ENCODE peak calls at places on chromosome 11, in four cellular contexts. T is K562, J is A549, U is GM12878. H is an unnamed sample.

GRCh38 chr11:206516-207212 is 535 bp downstream of the BET1L start:
- DNase-seq in T (peak), J (no peak), U (no peak), H (no peak)

GRCh38 chr11:79427126-79427525 is 13.7 kb downstream of the TENM4 start:
- DNase-seq in T (no peak), J (no peak), U (no peak), H (no peak)

GRCh38 chr11:74820763-74821162 is 72.1 kb downstream of the RNF169 start:
- DNase-seq in T (no peak), J (peak), U (no peak), H (peak)

GRCh38 chr11:84626256-84626655 is 1000.9 kb downstream of the DLG2 start:
- DNase-seq in T (no peak), J (no peak), U (no peak), H (no peak)

GRCh38 chr11:59918987-59919589 is 19.1 kb upstream of the OOSP1 start:
- DNase-seq in T (peak), J (peak), U (no peak), H (peak)

GRCh38 chr11:76719686-76720085 is 49.1 kb upstream of the LRRC32 start:
- DNase-seq in T (no peak), J (no peak), U (no peak), H (no peak)

GRCh38 chr11:117421041-117421440 is 93.4 kb downstream of the CEP164 start:
- DNase-seq in T (no peak), J (no peak), U (no peak), H (no peak)

GRCh38 chr11:48064306-48064705 is 83.9 kb downstream of the PTPRJ start:
- DNase-seq in T (no peak), J (no peak), U (no peak), H (no peak)

GRCh38 chr11:5989203-5989602 is 2.4 kb upstream of the OR52L1 start:
- DNase-seq in T (no peak), J (no peak), U (no peak), H (no peak)

GRCh38 chr11:844693-845644 is 2.3 kb downstream of the TSPAN4 start:
- DNase-seq in T (peak), J (peak), U (no peak), H (peak)

GRCh38 chr11:61830318-61831105 is 2.4 kb downstream of the FADS2 start:
- DNase-seq in T (no peak), J (no peak), U (no peak), H (no peak)

GRCh38 chr11:128472128-128473110 is 114.9 kb downstream of the ETS1 start:
- DNase-seq in T (no peak), J (no peak), U (peak), H (peak)

GRCh38 chr11:70034740-70035365 is 43.3 kb upstream of the ANO1 start:
- DNase-seq in T (no peak), J (no peak), U (no peak), H (no peak)

GRCh38 chr11:130904380-130904779 is 11.9 kb downstream of the SNX19 start:
- DNase-seq in T (no peak), J (no peak), U (no peak), H (no peak)

GRCh38 chr11:76704171-76704948 is 33.8 kb upstream of the LRRC32 start:
- DNase-seq in T (peak), J (no peak), U (no peak), H (no peak)

GRCh38 chr11:110712643-110713468 is 619 bp upstream of the ARHGAP20 start:
- DNase-seq in T (no peak), J (no peak), U (no peak), H (no peak)

GRCh38 chr11:78920329-78920728 is 345.7 kb upstream of the NARS2 start:
- DNase-seq in T (no peak), J (no peak), U (no peak), H (no peak)

GRCh38 chr11:115420524-115420923 is 83.7 kb downstream of the CADM1 start:
- DNase-seq in T (no peak), J (no peak), U (no peak), H (no peak)

GRCh38 chr11:113895367-113896155 is 9.0 kb upstream of the HTR3B start:
- DNase-seq in T (no peak), J (no peak), U (no peak), H (no peak)

GRCh38 chr11:64156235-64157011 is 9.5 kb downstream of the MACROD1 start:
- DNase-seq in T (no peak), J (no peak), U (no peak), H (peak)

GRCh38 chr11:33652930-33653329 is 47.7 kb downstream of the C11orf91 start:
- DNase-seq in T (no peak), J (no peak), U (no peak), H (no peak)

GRCh38 chr11:96567193-96567592 is 177.4 kb downstream of the JRKL start:
- DNase-seq in T (no peak), J (no peak), U (no peak), H (no peak)

DNA sequence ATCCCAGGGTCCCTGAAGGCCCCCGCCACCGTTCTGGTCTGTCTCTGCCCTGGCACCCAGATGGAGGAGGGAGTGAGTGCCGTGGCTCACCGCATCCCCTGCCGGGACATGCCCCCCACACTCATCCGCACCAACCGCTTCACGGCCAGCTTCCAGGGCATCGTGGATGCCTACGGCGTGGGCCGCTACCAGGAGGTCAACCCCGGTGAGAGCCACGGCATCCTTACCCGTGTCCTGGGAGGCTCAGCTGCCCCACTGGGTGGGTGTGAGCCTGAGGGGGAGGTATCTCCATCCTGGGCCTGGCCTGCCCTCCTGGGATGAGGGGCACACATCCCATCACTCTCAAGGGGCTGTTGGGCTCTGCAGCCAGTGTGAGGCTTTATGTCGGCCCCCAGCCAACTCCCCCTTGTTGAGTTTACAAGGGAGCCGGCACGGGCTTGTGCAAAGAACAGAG is 6.1 kb downstream of the TCIRG1 start:
- DNase-seq in T (no peak), J (no peak), U (no peak), H (no peak)
- TF ChIP-seq SMC3 in T (no peak), J (no peak), U (no peak), H (no peak)

GRCh38 chr11:45024357-45024756 is 73.7 kb upstream of the TP53I11 start:
- DNase-seq in T (no peak), J (no peak), U (no peak), H (no peak)

GRCh38 chr11:45024846-45025623 is 74.4 kb upstream of the TP53I11 start:
- DNase-seq in T (no peak), J (no peak), U (no peak), H (no peak)

GRCh38 chr11:45026835-45027234 is 76.2 kb upstream of the TP53I11 start:
- DNase-seq in T (no peak), J (no peak), U (no peak), H (no peak)

GRCh38 chr11:45027312-45027711 is 76.6 kb upstream of the TP53I11 start:
- DNase-seq in T (no peak), J (no peak), U (no peak), H (no peak)

DNA sequence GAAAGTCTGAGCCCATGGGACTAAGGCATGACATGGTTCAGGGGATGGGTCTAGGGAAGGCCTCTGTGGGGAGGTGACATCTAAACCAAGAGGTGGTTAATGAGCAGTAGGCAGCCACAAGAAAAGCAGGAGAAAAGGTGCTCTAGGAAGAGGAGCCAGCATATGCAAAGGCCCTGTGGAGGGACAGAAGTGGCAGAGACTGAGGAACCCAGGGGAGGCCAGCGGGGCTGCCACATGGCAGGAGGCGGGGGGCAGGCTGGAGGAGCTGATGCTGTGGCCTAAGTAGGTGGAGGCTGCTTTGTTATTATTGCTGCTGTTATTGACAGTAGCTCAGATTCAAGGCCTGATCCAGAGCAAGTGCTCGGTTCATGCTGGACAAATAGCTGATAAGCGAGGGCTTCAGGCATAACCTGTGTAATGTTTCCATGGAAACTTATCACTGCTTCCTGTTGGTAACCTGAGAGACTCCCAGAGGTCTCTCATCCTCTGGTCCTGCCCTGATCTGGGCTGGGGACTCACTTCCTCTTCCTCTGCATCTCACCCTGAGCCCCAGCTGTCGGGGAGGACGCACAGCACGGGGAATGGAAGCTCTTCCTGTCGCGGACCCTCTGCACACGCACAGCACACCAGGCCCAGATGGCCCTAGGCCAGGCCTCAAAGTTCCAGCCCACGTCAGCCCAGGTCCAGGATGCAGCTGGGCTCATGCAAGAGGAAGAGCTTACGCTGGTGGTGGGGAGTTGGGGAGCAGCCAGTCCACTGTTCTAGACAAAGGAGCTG is 75.2 kb upstream of the TP53I11 start:
- DNase-seq in T (no peak), J (no peak), U (no peak), H (peak)
- TF ChIP-seq CHD4 in T (no peak), J (no peak), U (no peak), H (no peak)

DNA sequence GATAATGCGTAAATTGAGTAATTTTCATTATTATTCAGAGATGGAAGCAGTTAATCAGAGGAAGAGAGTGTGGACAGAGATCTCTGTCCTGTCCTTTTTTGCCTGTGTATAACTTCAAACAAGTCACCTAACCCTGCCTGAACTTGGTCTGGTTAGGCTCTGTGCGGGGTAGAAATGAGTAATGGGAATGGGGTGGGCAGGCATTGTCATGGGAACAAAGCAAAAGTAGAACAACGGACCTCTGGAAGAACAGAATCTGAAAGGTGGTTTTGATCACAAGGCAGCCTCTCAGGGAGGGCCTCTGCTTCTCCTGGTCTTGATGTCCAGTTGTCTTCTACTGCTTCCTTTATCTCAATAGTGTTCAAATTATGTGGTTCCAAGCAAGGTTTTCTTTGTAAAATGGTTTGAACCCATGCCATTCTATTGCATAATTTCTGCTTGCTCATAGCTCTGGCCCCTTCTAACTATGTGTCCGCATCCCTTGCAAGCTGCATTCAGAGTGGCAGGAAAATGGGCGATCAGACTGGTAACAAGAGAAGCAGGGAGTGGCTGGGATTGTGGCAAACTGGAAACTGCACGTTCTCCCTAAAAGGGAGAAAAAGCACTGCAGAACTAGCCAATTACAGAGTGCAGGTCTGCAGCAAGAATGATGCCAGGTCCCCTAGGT is 76.1 kb downstream of the PRR5L start:
- DNase-seq in T (no peak), J (peak), U (no peak), H (no peak)
- TF ChIP-seq SMC3 in T (no peak), J (no peak), U (no peak), H (no peak)

GRCh38 chr11:118908264-118908663 is 17.5 kb downstream of the BCL9L start:
- DNase-seq in T (no peak), J (no peak), U (no peak), H (no peak)
- TF ChIP-seq CHD4 in T (no peak), J (no peak), U (no peak), H (no peak)

DNA sequence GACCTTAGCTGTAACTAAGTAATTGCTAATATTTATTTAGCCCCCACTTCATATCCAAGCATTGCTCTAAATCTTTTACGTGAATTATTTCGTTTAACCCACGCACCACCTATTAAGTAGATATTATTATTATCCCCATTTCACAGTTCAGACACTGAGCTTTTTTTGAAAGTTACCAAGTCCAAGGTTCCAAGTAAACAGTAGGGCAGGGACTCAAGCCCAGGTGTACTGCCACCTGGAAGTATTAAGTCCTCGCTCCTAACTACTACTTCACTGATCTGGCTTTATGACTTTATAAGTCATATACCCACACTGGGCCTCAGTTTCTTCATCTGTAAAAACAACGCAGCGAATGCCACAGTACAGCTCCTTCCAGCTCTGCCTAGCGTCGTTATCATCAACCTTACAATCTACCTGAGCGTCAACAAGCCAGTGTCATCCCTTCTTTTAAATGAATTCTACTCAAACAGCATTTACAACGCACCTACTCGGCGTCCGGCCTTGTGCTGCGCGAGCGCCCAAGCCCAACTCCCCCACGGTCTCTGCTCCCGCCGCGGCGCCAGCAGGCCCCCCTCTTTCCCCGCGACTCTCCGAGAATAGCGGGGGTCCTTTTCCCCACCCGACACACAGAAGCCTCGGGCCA is 624 bp downstream of the TMEM41B start:
- DNase-seq in T (peak), J (no peak), U (no peak), H (no peak)
- TF ChIP-seq SMC3 in T (no peak), J (no peak), U (no peak), H (no peak)

GRCh38 chr11:119103793-119104192 is 2.1 kb upstream of the DPAGT1 start:
- DNase-seq in T (peak), J (no peak), U (no peak), H (no peak)
- TF ChIP-seq CHD4 in T (no peak), J (no peak), U (no peak), H (no peak)

GRCh38 chr11:131906963-131907362 is 536.5 kb downstream of the NTM start:
- DNase-seq in T (no peak), J (no peak), U (no peak), H (no peak)
- TF ChIP-seq SMC3 in T (no peak), J (no peak), U (no peak), H (no peak)

DNA sequence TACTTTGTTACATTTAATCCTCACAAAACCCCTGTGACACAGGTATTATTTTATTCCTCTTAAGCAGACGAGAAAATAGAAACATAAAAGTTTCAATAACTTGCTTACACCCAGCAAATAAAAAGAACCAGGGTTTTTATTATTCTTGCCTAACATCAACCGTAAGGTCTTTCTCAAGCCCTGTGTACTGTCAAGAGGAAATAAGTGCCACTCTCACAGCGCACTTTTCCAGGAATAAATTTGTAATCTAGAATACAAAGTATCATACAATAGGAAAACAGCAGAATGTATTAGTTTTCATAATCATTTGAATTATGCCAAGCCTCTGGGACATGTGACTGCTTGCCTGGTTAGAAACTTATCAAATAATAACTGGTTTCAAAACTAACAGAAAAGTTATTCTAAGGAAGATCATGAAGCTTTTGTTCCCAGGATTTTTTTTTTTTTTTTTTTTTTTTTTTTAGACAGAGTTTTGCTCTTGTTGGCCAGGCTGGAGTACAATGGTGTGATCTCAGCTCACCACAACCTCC is 7.4 kb downstream of the CCDC34 start:
- DNase-seq in T (no peak), J (no peak), U (no peak), H (no peak)
- TF ChIP-seq CHD4 in T (no peak), J (no peak), U (no peak), H (no peak)